ENCODE peak calls at places on chromosome 1, in ten cellular contexts. R, J, B, F, V, G, I, Z, M and K are unnamed samples.

GRCh38 chr1:153217212-153217611 is at the start of gene PRR9:
- DNase-seq in M (no peak), V (no peak), G (no peak), B (no peak), J (no peak), I (no peak), Z (no peak), F (no peak), R (no peak), K (no peak)

GRCh38 chr1:220325306-220325995 is 53.2 kb upstream of the RAB3GAP2 start:
- DNase-seq in I (no peak), Z (no peak), M (no peak), V (peak; percentile 68), R (no peak), J (no peak), B (no peak), F (no peak), G (no peak), K (no peak)

GRCh38 chr1:151501474-151501873 is 9.7 kb upstream of the CGN start:
- DNase-seq in Z (no peak), J (no peak), R (no peak), V (no peak), M (no peak), I (no peak), B (no peak), F (no peak), G (no peak), K (no peak)

GRCh38 chr1:231596337-231596791 is 30.2 kb upstream of the DISC1 start:
- DNase-seq in R (no peak), G (no peak), V (peak; percentile 17), M (no peak), B (no peak), I (peak; percentile 40), J (no peak), Z (no peak), F (no peak), K (no peak)

GRCh38 chr1:183942933-183943693 is 94.4 kb downstream of the COLGALT2 start:
- DNase-seq in F (no peak), B (no peak), M (peak; percentile 57), R (no peak), Z (no peak), V (peak; percentile 96), I (peak; percentile 86), G (no peak), J (peak; percentile 97), K (peak; percentile 54)

GRCh38 chr1:234963180-234963903 is 165.3 kb downstream of the TOMM20 start:
- DNase-seq in B (no peak), G (peak; percentile 84), J (peak; percentile 74), I (no peak), R (peak; percentile 67), M (peak; percentile 56), V (peak; percentile 98), F (peak; percentile 82), Z (peak; percentile 62), K (peak; percentile 98)

GRCh38 chr1:10968411-10968826 is 44.0 kb upstream of the TARDBP start:
- DNase-seq in G (no peak), Z (no peak), B (no peak), R (no peak), V (no peak), J (no peak), I (no peak), M (no peak), F (no peak), K (peak; percentile 80)

GRCh38 chr1:66637146-66637545 is 103.2 kb downstream of the SGIP1 start:
- DNase-seq in F (no peak), Z (no peak), M (no peak), J (no peak), R (no peak), I (no peak), B (no peak), G (no peak), V (no peak), K (no peak)

GRCh38 chr1:160449494-160449893 is 49.1 kb downstream of the VANGL2 start:
- DNase-seq in Z (no peak), R (no peak), M (no peak), I (no peak), J (no peak), F (no peak), B (no peak), G (no peak), V (no peak), K (no peak)

GRCh38 chr1:235648407-235648907 is 1.1 kb downstream of the GNG4 start:
- DNase-seq in Z (no peak), G (no peak), M (no peak), J (no peak), B (no peak), V (no peak), R (no peak), F (no peak), I (peak; percentile 52), K (no peak)